ENCODE peak calls at places on chromosome 20, in eight cellular contexts. J is cardiac muscle cell, T is aorta, F is fibroblast of lung, A is colonic mucosa, G is MM.1S, N is GM23248, M is ovary. P is an unnamed sample. For H3K27me3, the result is how much of the 10 kb centered on the place peaks cover.

GRCh38 chr20:24475356-24475755 is 5.9 kb downstream of the SYNDIG1 start:
- DNase-seq in T (no peak), N (no peak), F (no peak), G (no peak), M (no peak), J (no peak), A (no peak), P (no peak)

GRCh38 chr20:57379263-57379647 is 11.9 kb upstream of the RBM38 start:
- DNase-seq in T (no peak), F (no peak), J (no peak), G (no peak), M (no peak), A (no peak), N (no peak), P (no peak)

GRCh38 chr20:7841967-7842301 is 98.3 kb downstream of the HAO1 start:
- DNase-seq in T (peak), F (peak), J (no peak), A (no peak), N (peak), G (no peak), M (no peak), P (no peak)

GRCh38 chr20:32421290-32421689 is 63.2 kb downstream of the ASXL1 start:
- DNase-seq in F (no peak), T (no peak), G (no peak), M (no peak), J (no peak), A (no peak), N (no peak), P (no peak)

GRCh38 chr20:48812600-48813445 is 15.0 kb downstream of the PREX1 start:
- DNase-seq in J (no peak), M (no peak), F (no peak), N (no peak), A (no peak), T (peak), G (no peak), P (no peak)

GRCh38 chr20:35523298-35523888 is 6.1 kb downstream of the C20orf173 start:
- DNase-seq in A (no peak), M (no peak), G (no peak), N (peak), J (no peak), T (peak), F (no peak), P (peak)

GRCh38 chr20:2538931-2539330 is 2.6 kb downstream of the TMC2 start:
- DNase-seq in F (no peak), T (no peak), A (no peak), J (no peak), G (no peak), M (no peak), N (no peak), P (no peak)

GRCh38 chr20:20668639-20669038 is 43.8 kb downstream of the RALGAPA2 start:
- DNase-seq in G (peak), M (no peak), J (no peak), N (no peak), F (peak), A (no peak), T (no peak), P (no peak)

GRCh38 chr20:4427936-4428581 is 293.6 kb upstream of the PRND start:
- DNase-seq in N (no peak), F (no peak), G (no peak), J (no peak), T (no peak), A (no peak), M (no peak), P (no peak)

GRCh38 chr20:60718743-60719142 is 533.3 kb upstream of the CDH4 start:
- DNase-seq in G (no peak), N (peak), F (no peak), J (no peak), T (no peak), M (no peak), A (no peak), P (no peak)

GRCh38 chr20:20824924-20825584 is 112.6 kb upstream of the RALGAPA2 start:
- DNase-seq in A (peak), T (peak), J (peak), G (peak), F (no peak), M (peak), N (peak), P (no peak)

GRCh38 chr20:5557123-5557522 is 193.1 kb upstream of the SHLD1 start:
- DNase-seq in M (no peak), A (peak), F (peak), G (peak), J (peak), T (no peak), N (peak), P (peak)

GRCh38 chr20:22248052-22248667 is 336.2 kb downstream of the FOXA2 start:
- DNase-seq in G (no peak), J (peak), T (no peak), A (no peak), M (no peak), F (no peak), N (peak), P (no peak)

GRCh38 chr20:22374678-22375590 is 209.4 kb downstream of the FOXA2 start:
- DNase-seq in N (peak), G (no peak), F (peak), A (no peak), T (no peak), M (no peak), J (no peak), P (no peak)

GRCh38 chr20:49140834-49141233 is 47.3 kb downstream of the STAU1 start:
- DNase-seq in A (no peak), T (no peak), N (peak), G (no peak), M (no peak), J (no peak), F (no peak), P (no peak)

GRCh38 chr20:16350465-16350864 is 222.8 kb downstream of the KIF16B start:
- DNase-seq in A (no peak), N (peak), M (no peak), F (peak), G (no peak), T (no peak), J (no peak), P (no peak)

GRCh38 chr20:21808863-21809664 is 103.6 kb downstream of the PAX1 start:
- DNase-seq in N (no peak), G (peak), T (peak), J (peak), A (peak), F (no peak), M (peak), P (no peak)

GRCh38 chr20:61461459-61461858 is 209.4 kb downstream of the CDH4 start:
- DNase-seq in G (no peak), M (no peak), N (no peak), F (no peak), J (no peak), A (no peak), T (no peak), P (no peak)

GRCh38 chr20:59138114-59138602 is 25.5 kb upstream of the ZNF831 start:
- DNase-seq in G (no peak), A (no peak), M (no peak), T (no peak), J (no peak), F (no peak), N (no peak), P (no peak)

GRCh38 chr20:64055893-64056638 is 6.6 kb upstream of the SOX18 start:
- DNase-seq in N (no peak), A (no peak), G (no peak), J (no peak), M (no peak), T (no peak), F (no peak), P (no peak)

GRCh38 chr20:3805594-3806264 is 9.6 kb downstream of the CDC25B start:
- DNase-seq in J (no peak), F (peak), A (no peak), T (no peak), G (no peak), M (no peak), N (peak), P (no peak)

GRCh38 chr20:41426361-41426900 is 59.8 kb upstream of the EMILIN3 start:
- DNase-seq in G (no peak), M (no peak), A (no peak), F (no peak), J (no peak), T (no peak), N (no peak), P (no peak)

GRCh38 chr20:40600441-40601235 is 88.4 kb downstream of the MAFB start:
- DNase-seq in T (no peak), G (no peak), N (peak), J (no peak), F (no peak), M (no peak), A (peak), P (no peak)

GRCh38 chr20:53708129-53708968 is 114.7 kb upstream of the ZNF217 start:
- DNase-seq in G (peak), T (no peak), N (peak), J (no peak), M (no peak), A (no peak), F (peak), P (peak)

GRCh38 chr20:31870703-31871601 is 518 bp downstream of the TTLL9 start:
- DNase-seq in F (no peak), T (no peak), G (no peak), N (peak), J (no peak), M (no peak), A (no peak), P (no peak)

GRCh38 chr20:11922561-11922960 is 4.9 kb downstream of the BTBD3 start:
- DNase-seq in F (no peak), N (no peak), G (no peak), M (no peak), J (no peak), A (no peak), T (no peak), P (no peak)

GRCh38 chr20:19757487-19757972 is 528 bp upstream of the RIN2 start:
- DNase-seq in A (peak), N (peak), J (peak), T (peak), M (peak), F (peak), G (peak), P (no peak)

GRCh38 chr20:17568972-17569471 is 853 bp upstream of the DSTN start:
- DNase-seq in N (peak), A (peak), T (peak), G (no peak), J (peak), M (peak), F (peak), P (no peak)

GRCh38 chr20:18705490-18705889 is 108.1 kb upstream of the SCP2D1 start:
- DNase-seq in N (peak), F (peak), A (no peak), M (no peak), T (no peak), J (no peak), G (no peak), P (no peak)

GRCh38 chr20:57659789-57660509 is 39.7 kb upstream of the ZBP1 start:
- DNase-seq in F (no peak), N (no peak), G (no peak), J (no peak), T (no peak), M (peak), A (peak), P (no peak)

GRCh38 chr20:59165794-59166709 is 2.4 kb downstream of the ZNF831 start:
- DNase-seq in F (no peak), A (no peak), M (no peak), T (no peak), G (no peak), J (no peak), N (no peak), P (no peak)

GRCh38 chr20:58854638-58855471 is 2.3 kb downstream of the GNAS start:
- DNase-seq in T (no peak), A (no peak), G (no peak), F (no peak), N (peak), M (no peak), J (no peak), P (no peak)

GRCh38 chr20:45427236-45428149 is 11.6 kb downstream of the PIGT start:
- DNase-seq in T (no peak), M (no peak), G (no peak), A (peak), F (no peak), J (no peak), N (no peak), P (no peak)

GRCh38 chr20:12573428-12573827 is 435.3 kb upstream of the SPTLC3 start:
- DNase-seq in G (no peak), N (no peak), J (no peak), T (no peak), M (no peak), F (no peak), A (no peak), P (no peak)

GRCh38 chr20:53903652-53903987 is 166.8 kb downstream of the BCAS1 start:
- DNase-seq in G (no peak), N (peak), A (no peak), T (no peak), M (no peak), F (no peak), J (no peak), P (no peak)

GRCh38 chr20:37673429-37673828 is 20.4 kb upstream of the CTNNBL1 start:
- DNase-seq in M (no peak), A (no peak), J (no peak), F (no peak), N (no peak), T (no peak), G (no peak), P (no peak)
- H3K27me3 ChIP-seq in M (under half), A (under half), J (under half), F (under half), N (half or more), T (under half), G (under half), P (under half)

DNA sequence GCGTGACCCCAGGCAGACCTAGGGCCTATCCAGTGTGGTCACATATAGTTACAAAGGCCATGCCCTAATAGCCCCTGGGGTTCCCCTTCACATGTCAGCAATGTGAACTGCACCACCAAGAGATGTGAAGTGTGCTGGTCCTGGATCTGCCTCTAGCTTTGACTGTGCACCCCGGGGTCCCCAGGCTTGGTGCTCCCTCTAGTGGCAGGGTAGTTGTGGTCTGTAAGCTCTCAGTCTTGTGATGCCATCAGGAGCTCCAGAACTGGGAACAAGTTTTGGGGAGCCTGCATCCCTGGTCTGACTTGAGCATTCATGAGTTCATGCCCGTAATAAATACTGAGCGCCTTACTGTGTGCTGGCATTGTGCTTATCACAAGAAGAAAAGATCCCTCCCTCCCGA is 143.4 kb downstream of the DHX35 start:
- DNase-seq in M (no peak), J (no peak), A (no peak), F (no peak), T (no peak), G (no peak), N (no peak), P (no peak)
- H3K27ac ChIP-seq in M (no peak), J (no peak), A (no peak), F (no peak), T (no peak), G (no peak), N (no peak), P (no peak)

DNA sequence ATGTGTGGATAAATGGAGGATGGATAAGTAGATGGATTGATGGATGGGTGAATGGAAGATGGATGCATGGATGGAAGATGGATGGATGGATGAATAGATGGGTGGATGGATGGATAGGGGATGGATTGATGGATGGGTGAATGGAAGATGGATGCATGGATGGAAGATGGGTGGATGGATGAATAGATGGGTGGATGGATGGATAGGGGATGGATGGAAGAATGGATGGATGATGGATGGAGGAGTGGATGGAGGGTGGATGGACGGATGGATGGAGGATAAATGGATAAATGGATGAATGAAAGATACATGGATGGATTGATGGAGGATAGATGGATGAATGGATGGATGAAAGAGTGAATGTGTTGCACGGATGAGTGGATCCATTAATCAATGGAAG is 3.0 kb upstream of the NFATC2 start:
- DNase-seq in A (no peak), J (no peak), M (no peak), F (no peak), G (no peak), N (no peak), T (no peak), P (no peak)
- H3K27me3 ChIP-seq in A (under half), J (under half), M (under half), F (under half), G (under half), N (under half), T (under half), P (under half)

GRCh38 chr20:10172998-10173655 is 45.5 kb upstream of the SNAP25 start:
- DNase-seq in F (no peak), A (no peak), M (no peak), T (no peak), J (no peak), N (no peak), G (no peak), P (no peak)
- H3K27ac ChIP-seq in F (no peak), A (no peak), M (no peak), T (no peak), J (no peak), N (no peak), G (no peak), P (no peak)

GRCh38 chr20:63025534-63026331 is 19.0 kb upstream of the BHLHE23 start:
- DNase-seq in G (no peak), J (no peak), N (peak), M (peak), A (no peak), F (peak), T (peak), P (no peak)

GRCh38 chr20:63026582-63027424 is 20.0 kb upstream of the BHLHE23 start:
- DNase-seq in G (no peak), M (peak), J (no peak), N (no peak), T (peak), A (no peak), F (no peak), P (no peak)

GRCh38 chr20:63023071-63023835 is 16.5 kb upstream of the BHLHE23 start:
- DNase-seq in A (no peak), M (peak), J (no peak), T (peak), G (no peak), N (no peak), F (no peak), P (no peak)

GRCh38 chr20:63023836-63024571 is 17.2 kb upstream of the BHLHE23 start:
- DNase-seq in G (no peak), A (no peak), J (no peak), T (peak), M (peak), N (no peak), F (no peak), P (no peak)

GRCh38 chr20:63024573-63025392 is 18.0 kb upstream of the BHLHE23 start:
- DNase-seq in G (no peak), J (no peak), A (no peak), T (peak), F (no peak), N (no peak), M (peak), P (no peak)
- H3K27me3 ChIP-seq in G (half or more), J (under half), A (under half), T (under half), F (under half), N (half or more), M (under half), P (under half)